ENCODE peak calls at places on chromosomes 16 and 17, in ten cellular contexts. L is stomach, N is esophagus muscularis mucosa, B is adipocyte, A is GM23338, S is ovary, J is heart left ventricle, U is right lobe of liver, G is iPS DF 6.9, P is upper lobe of right lung. M is an unnamed sample. For H3K4me1, the result is how much of the 10 kb centered on the place peaks cover.

GRCh38 chr16:71421911-71422310 is 19.9 kb downstream of the TLE7 start:
- DNase-seq in A (peak), N (no peak), S (no peak), U (no peak), L (no peak), J (no peak), P (peak), B (no peak), G (no peak), M (no peak)

GRCh38 chr16:66523861-66524354 is 26.0 kb downstream of the TK2 start:
- DNase-seq in N (no peak), J (no peak), S (no peak), A (no peak), U (no peak), L (no peak), P (no peak), B (no peak), G (no peak), M (no peak)

GRCh38 chr17:40086150-40087044 is 14.0 kb downstream of the NR1D1 start:
- DNase-seq in P (peak), G (no peak), U (peak), A (peak), B (peak), L (peak), N (no peak), S (peak), J (peak), M (no peak)

GRCh38 chr17:2378905-2379304 is 22.0 kb downstream of the MNT start:
- DNase-seq in P (no peak), B (no peak), J (no peak), L (no peak), N (no peak), G (no peak), S (no peak), U (no peak), A (no peak), M (no peak)

GRCh38 chr16:17282247-17282646 is 188.5 kb downstream of the XYLT1 start:
- DNase-seq in A (no peak), P (no peak), J (no peak), G (no peak), N (no peak), U (no peak), B (no peak), S (no peak), L (no peak), M (no peak)

GRCh38 chr16:89119661-89120141 is 26.0 kb downstream of the ACSF3 start:
- DNase-seq in P (peak), N (no peak), L (no peak), S (peak), A (no peak), B (no peak), G (no peak), J (peak), U (peak), M (no peak)

GRCh38 chr17:35900693-35901487 is 20.7 kb upstream of the CCL5 start:
- DNase-seq in N (no peak), S (no peak), J (no peak), L (no peak), U (no peak), G (no peak), A (no peak), B (no peak), P (no peak), M (no peak)

GRCh38 chr16:50742521-50743150 is 750 bp downstream of the CYLD start:
- DNase-seq in U (no peak), A (peak), G (no peak), L (no peak), S (peak), P (peak), B (peak), N (peak), J (peak), M (no peak)

GRCh38 chr17:44959821-44960523 is 8.1 kb downstream of the C1QL1 start:
- DNase-seq in J (no peak), N (no peak), S (peak), B (no peak), P (no peak), U (no peak), A (peak), L (no peak), G (no peak), M (no peak)

GRCh38 chr17:75126954-75127353 is 4.6 kb downstream of the NT5C start:
- DNase-seq in B (no peak), N (no peak), A (no peak), S (no peak), U (no peak), G (no peak), P (no peak), J (no peak), L (no peak), M (no peak)

GRCh38 chr17:58242171-58242784 is 3.9 kb downstream of the LPO start:
- DNase-seq in G (no peak), B (no peak), A (peak), S (no peak), P (no peak), J (no peak), U (no peak), L (no peak), N (peak), M (no peak)

GRCh38 chr17:17139972-17140589 is 66.1 kb downstream of the PLD6 start:
- DNase-seq in N (no peak), A (peak), U (peak), J (no peak), P (no peak), G (no peak), S (no peak), L (no peak), B (no peak), M (no peak)
- H3K4me1 ChIP-seq in N (under half), A (under half), U (under half), J (under half), P (under half), G (under half), S (under half), L (under half), B (under half), M (under half)

GRCh38 chr16:683396-684066 is 603 bp downstream of the JMJD8 start:
- DNase-seq in S (peak), J (no peak), A (no peak), L (no peak), N (no peak), B (no peak), G (no peak), U (no peak), P (no peak), M (no peak)

GRCh38 chr16:680967-681745 is 946 bp downstream of the STUB1 start:
- DNase-seq in J (no peak), S (peak), A (peak), L (peak), P (no peak), N (no peak), U (no peak), B (peak), G (no peak), M (no peak)

GRCh38 chr16:681746-682427 is 1.7 kb downstream of the STUB1 start:
- DNase-seq in U (no peak), G (no peak), B (no peak), P (no peak), L (no peak), J (no peak), S (peak), N (no peak), A (no peak), M (no peak)

GRCh38 chr16:684067-684794 is at the start of gene JMJD8:
- DNase-seq in N (peak), B (peak), J (peak), S (peak), G (no peak), P (peak), L (peak), U (peak), A (peak), M (no peak)

DNA sequence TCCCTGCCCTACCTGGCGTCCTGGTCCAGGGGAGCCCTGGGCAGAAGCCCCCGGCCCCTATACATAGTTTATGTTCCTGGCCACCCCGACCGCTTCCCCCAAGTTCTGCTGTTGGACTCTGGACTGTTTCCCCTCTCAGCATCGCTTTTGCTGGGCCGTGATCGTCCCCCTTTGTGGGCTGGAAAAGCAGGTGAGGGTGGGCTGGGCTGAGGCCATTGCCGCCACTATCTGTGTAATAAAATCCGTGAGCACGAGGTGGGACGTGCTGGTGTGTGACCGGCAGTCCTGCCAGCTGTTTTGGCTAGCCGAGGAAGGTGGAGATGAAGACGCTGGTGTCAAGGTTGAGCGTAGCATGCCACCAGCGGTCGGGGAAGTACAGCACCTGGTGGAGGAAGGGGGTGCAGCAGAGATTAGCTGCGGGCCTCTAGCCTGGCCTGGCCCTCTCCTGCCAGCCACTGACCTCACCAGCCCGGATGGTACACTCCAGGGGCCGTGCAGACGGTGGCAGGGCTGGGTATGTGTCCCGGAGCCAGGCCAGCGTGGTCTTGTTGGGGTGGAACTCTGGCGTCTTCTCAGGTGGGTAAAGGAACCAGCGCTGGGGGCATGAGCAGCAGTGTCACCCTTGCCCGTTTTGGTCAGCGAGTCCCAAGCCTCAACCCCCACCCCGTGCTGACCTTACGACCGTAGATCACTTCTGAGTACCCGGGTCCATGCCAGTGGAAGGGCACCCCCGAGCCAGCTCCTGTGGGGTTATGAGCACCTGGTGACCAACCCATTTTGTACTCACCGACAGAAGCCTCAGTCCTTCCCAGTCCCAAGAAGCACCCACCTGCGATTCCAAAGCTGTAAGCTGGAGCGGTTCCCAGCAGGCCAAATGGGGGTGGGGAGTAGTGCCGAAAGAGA is 1.4 kb downstream of the JMJD8 start:
- DNase-seq in J (no peak), A (no peak), U (no peak), P (no peak), N (no peak), L (no peak), S (peak), B (no peak), G (no peak), M (no peak)
- H3K4me1 ChIP-seq in J (half or more), A (under half), U (under half), P (under half), N (half or more), L (under half), S (under half), B (under half), G (under half), M (half or more)

GRCh38 chr17:1125775-1126120 is 54.0 kb downstream of the ABR start:
- DNase-seq in J (no peak), A (no peak), L (no peak), S (no peak), N (no peak), U (no peak), B (no peak), P (no peak), G (no peak), M (no peak)

GRCh38 chr17:1126327-1126726 is 53.5 kb downstream of the ABR start:
- DNase-seq in S (no peak), P (no peak), L (no peak), B (no peak), A (no peak), N (no peak), U (no peak), J (no peak), G (no peak), M (no peak)

GRCh38 chr17:1123397-1124237 is 56.2 kb downstream of the ABR start:
- DNase-seq in A (peak), P (no peak), B (no peak), L (no peak), U (no peak), N (no peak), S (no peak), G (no peak), J (no peak), M (no peak)

GRCh38 chr17:1124238-1124699 is 55.5 kb downstream of the ABR start:
- DNase-seq in U (no peak), G (no peak), L (no peak), B (no peak), J (no peak), A (no peak), P (no peak), N (no peak), S (no peak), M (no peak)

DNA sequence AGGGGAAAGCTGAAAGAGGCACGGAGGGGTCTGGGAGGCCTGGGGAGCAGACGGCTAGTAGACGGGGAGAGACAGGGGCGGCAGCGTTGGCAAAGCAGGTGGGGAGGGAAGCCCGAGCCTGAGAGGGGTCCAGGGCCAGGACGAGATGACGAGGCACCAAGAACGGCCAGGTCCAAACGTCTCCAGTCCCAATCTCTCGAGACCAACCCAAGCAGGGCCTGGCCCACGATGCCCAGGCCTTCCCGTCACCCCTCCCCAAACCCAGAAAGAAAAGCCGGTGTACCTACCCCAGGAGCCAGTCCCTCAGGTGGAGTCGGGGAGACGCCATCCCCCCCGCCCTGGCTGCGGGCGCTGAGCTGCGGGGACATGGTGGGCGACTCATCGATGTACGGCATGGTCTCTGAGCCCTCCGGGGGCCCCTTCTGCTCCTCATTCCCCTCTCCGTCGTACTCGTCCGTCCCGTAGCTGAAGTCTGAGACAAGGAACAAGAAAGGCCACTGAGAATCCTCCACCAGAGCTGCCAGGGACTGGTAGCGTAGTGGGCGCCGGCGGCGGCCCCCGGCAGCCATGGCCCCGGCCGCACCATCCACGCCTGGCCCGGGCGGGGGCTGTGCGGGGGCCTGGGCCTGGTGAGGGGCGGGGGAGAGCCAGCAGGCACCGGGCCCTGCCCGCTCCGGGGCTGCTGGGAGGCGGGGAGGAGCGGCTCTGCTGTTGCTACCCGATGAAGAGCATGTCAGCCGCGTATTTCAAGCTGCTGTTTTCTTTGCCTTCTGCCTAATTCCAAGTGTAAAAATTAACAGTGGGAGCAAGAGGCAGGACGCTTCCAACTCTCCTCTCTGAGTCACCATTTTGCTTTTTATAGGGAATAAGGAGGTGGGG is 54.6 kb downstream of the ABR start:
- DNase-seq in J (no peak), A (no peak), P (no peak), S (no peak), G (no peak), U (no peak), B (no peak), N (no peak), L (no peak), M (no peak)
- H3K4me1 ChIP-seq in J (under half), A (under half), P (under half), S (under half), G (under half), U (under half), B (under half), N (under half), L (under half), M (under half)

DNA sequence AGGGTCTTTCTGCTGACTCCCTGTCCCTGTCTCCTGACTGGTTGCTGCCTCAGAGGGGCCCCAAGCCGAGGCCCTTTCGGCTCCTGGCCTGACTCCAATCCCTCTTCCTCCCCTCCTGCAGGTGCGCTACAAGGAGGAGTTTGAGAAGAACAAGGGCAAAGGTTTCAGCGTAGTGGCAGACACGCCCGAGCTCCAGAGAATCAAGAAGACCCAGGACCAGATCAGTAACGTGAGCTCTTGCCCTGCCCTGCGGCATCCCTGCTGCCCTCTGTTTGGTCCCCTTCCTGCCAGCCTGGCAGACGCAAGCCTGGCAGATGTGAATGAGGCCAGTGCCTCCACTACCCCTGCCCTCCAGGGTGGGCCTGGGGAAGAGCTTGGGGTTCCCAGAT is 27.1 kb upstream of the LASP1NB start:
- DNase-seq in G (no peak), U (no peak), P (no peak), B (no peak), A (no peak), J (no peak), N (no peak), L (no peak), S (no peak), M (no peak)
- H3K4me1 ChIP-seq in G (under half), U (under half), P (half or more), B (half or more), A (under half), J (half or more), N (half or more), L (half or more), S (under half), M (half or more)

DNA sequence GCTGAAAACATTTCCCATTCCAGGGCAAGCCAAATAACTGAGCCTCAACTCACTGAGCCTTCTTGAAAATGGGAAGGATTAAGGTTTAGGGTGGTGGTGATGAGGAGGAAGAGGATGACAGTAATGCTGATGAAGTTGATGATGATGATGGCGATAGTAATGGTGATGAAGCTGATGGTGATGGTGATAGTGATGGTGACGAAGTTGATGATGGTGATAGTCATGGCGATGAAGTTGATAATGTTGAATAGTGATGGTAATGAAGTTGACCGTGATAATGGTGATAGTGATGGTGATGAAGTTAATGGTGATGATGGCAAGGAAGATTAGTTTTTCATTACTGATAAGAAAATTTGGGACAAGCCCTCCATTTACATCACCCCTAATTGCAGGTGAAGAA is 285.8 kb upstream of the DYNLRB2 start:
- DNase-seq in P (no peak), G (no peak), L (no peak), A (no peak), U (no peak), S (no peak), B (no peak), J (no peak), N (no peak), M (no peak)
- H3K4me1 ChIP-seq in P (under half), G (under half), L (under half), A (under half), U (under half), S (under half), B (under half), J (under half), N (under half), M (under half)